ENCODE peak calls at places on chromosome 21, in six cellular contexts. K is PC-3; E is mucosa of descending colon; A is activated CD4-positive, alpha-beta memory T cell treated with anti-CD3 and anti-CD28 coated beads for 36 hours; Q is neural progenitor cell; N is left lobe of liver. U is an unnamed sample.
A peak's percentile ranks its signal among the peaks of the same experiment; 100 is the strongest.

GRCh38 chr21:25895565-25896205 is 160.9 kb downstream of the GABPA start:
- DNase-seq in K (peak; percentile 53), E (no peak), A (peak; percentile 17), Q (peak; percentile 41), N (no peak), U (no peak)

GRCh38 chr21:35371217-35371616 is 322.1 kb upstream of the RUNX1 start:
- DNase-seq in K (no peak), E (no peak), A (no peak), Q (no peak), N (no peak), U (no peak)

GRCh38 chr21:33477066-33477465 is 2.7 kb downstream of the TMEM50B start:
- DNase-seq in K (no peak), E (no peak), A (no peak), Q (no peak), N (no peak), U (no peak)

GRCh38 chr21:15063821-15064575 is 802 bp downstream of the NRIP1 start:
- DNase-seq in K (peak; percentile 48), E (peak; percentile 71), A (peak; percentile 22), Q (peak; percentile 69), N (peak; percentile 69), U (peak; percentile 86)

GRCh38 chr21:39657091-39657689 is 44.5 kb downstream of the B3GALT5 start:
- DNase-seq in K (no peak), E (no peak), A (no peak), Q (no peak), N (no peak), U (no peak)

GRCh38 chr21:44802396-44803153 is 955 bp upstream of the UBE2G2 start:
- DNase-seq in K (peak; percentile 51), E (no peak), A (no peak), Q (peak; percentile 72), N (no peak), U (no peak)

GRCh38 chr21:32529679-32530078 is 55.6 kb downstream of the TCP10L start:
- DNase-seq in K (no peak), E (no peak), A (no peak), Q (no peak), N (no peak), U (no peak)

GRCh38 chr21:46060596-46061061 is 37.3 kb upstream of the COL6A2 start:
- DNase-seq in K (peak; percentile 99), E (peak; percentile 58), A (peak; percentile 42), Q (no peak), N (peak; percentile 36), U (peak; percentile 91)

GRCh38 chr21:46229133-46229922 is 754 bp upstream of the LSS start:
- DNase-seq in K (peak; percentile 37), E (peak; percentile 83), A (no peak), Q (no peak), N (peak; percentile 66), U (no peak)

GRCh38 chr21:18384771-18385170 is 18.8 kb downstream of the TMPRSS15 start:
- DNase-seq in K (peak; percentile 54), E (no peak), A (no peak), Q (peak; percentile 54), N (no peak), U (no peak)

GRCh38 chr21:41606706-41607105 is 98.7 kb upstream of the TMPRSS2 start:
- DNase-seq in K (no peak), E (no peak), A (no peak), Q (no peak), N (no peak), U (peak; percentile 48)

GRCh38 chr21:37896788-37897187 is 19.5 kb downstream of the KCNJ6 start:
- DNase-seq in K (no peak), E (no peak), A (no peak), Q (no peak), N (no peak), U (no peak)

GRCh38 chr21:45032977-45033705 is 41.2 kb upstream of the ADARB1 start:
- DNase-seq in K (no peak), E (no peak), A (no peak), Q (no peak), N (peak; percentile 39), U (peak; percentile 53)

GRCh38 chr21:15311510-15311909 is 246.7 kb upstream of the NRIP1 start:
- DNase-seq in K (peak; percentile 63), E (no peak), A (no peak), Q (no peak), N (no peak), U (no peak)

GRCh38 chr21:35940074-35940927 is 120.0 kb downstream of the SETD4 start:
- DNase-seq in K (peak; percentile 86), E (no peak), A (no peak), Q (peak; percentile 86), N (no peak), U (no peak)

GRCh38 chr21:42063578-42064521 is 7.3 kb upstream of the UMODL1 start:
- DNase-seq in K (peak; percentile 56), E (peak; percentile 85), A (peak; percentile 85), Q (peak; percentile 39), N (no peak), U (peak; percentile 72)

GRCh38 chr21:43727571-43728466 is 8.9 kb downstream of the PDXK start:
- DNase-seq in K (peak; percentile 56), E (no peak), A (no peak), Q (no peak), N (peak; percentile 94), U (peak; percentile 77)

GRCh38 chr21:45318556-45319341 is 31.1 kb upstream of the POFUT2 start:
- DNase-seq in K (no peak), E (peak; percentile 61), A (no peak), Q (no peak), N (peak; percentile 71), U (peak; percentile 92)

GRCh38 chr21:42149656-42150457 is 69.1 kb upstream of the ABCG1 start:
- DNase-seq in K (no peak), E (peak; percentile 27), A (no peak), Q (no peak), N (no peak), U (no peak)

GRCh38 chr21:46079357-46080170 is 18.3 kb upstream of the COL6A2 start:
- DNase-seq in K (peak; percentile 38), E (no peak), A (peak; percentile 6), Q (no peak), N (peak; percentile 42), U (peak; percentile 85)

GRCh38 chr21:21898801-21899200 is 900.6 kb downstream of the NCAM2 start:
- DNase-seq in K (no peak), E (no peak), A (no peak), Q (no peak), N (no peak), U (no peak)

GRCh38 chr21:25331286-25331685 is 276.0 kb downstream of the MRPL39 start:
- DNase-seq in K (no peak), E (no peak), A (no peak), Q (no peak), N (no peak), U (no peak)

GRCh38 chr21:26453258-26453657 is 119.8 kb downstream of the CYYR1 start:
- DNase-seq in K (no peak), E (no peak), A (no peak), Q (no peak), N (no peak), U (no peak)

GRCh38 chr21:43667191-43667904 is 8.0 kb downstream of the RRP1B start:
- DNase-seq in K (peak; percentile 45), E (no peak), A (peak; percentile 40), Q (no peak), N (no peak), U (no peak)

GRCh38 chr21:26717146-26717739 is 128.0 kb downstream of the ADAMTS1 start:
- DNase-seq in K (peak; percentile 60), E (no peak), A (no peak), Q (no peak), N (no peak), U (no peak)

GRCh38 chr21:38807481-38807880 is 1.8 kb downstream of the ETS2 start:
- DNase-seq in K (no peak), E (no peak), A (no peak), Q (peak; percentile 67), N (no peak), U (no peak)

GRCh38 chr21:38811257-38811656 is 5.5 kb downstream of the ETS2 start:
- DNase-seq in K (peak; percentile 99), E (no peak), A (no peak), Q (no peak), N (no peak), U (no peak)

GRCh38 chr21:45876381-45877159 is 105.0 kb upstream of the COL6A1 start:
- DNase-seq in K (no peak), E (peak; percentile 26), A (no peak), Q (peak; percentile 41), N (no peak), U (peak; percentile 74)